ENCODE peak calls at places on chromosomes 5 and 9, in ten cellular contexts. J, Y, M, T, K, F, H, Q, L and C are unnamed samples.

GRCh38 chr9:135574331-135574730 is 12.8 kb downstream of the PAEP start:
- DNase-seq in J (no peak), Y (no peak), M (no peak), T (no peak), K (no peak), F (no peak), H (no peak), Q (no peak), L (no peak), C (no peak)

GRCh38 chr5:133122711-133123110 is 70.9 kb downstream of the HSPA4 start:
- DNase-seq in J (no peak), Y (no peak), M (no peak), T (no peak), K (no peak), F (no peak), H (no peak), Q (no peak), L (no peak), C (no peak)

GRCh38 chr5:39440964-39441363 is 16.2 kb upstream of the DAB2 start:
- DNase-seq in J (no peak), Y (no peak), M (no peak), T (no peak), K (no peak), F (no peak), H (no peak), Q (peak), L (no peak), C (no peak)

GRCh38 chr9:101484046-101484445 is 48.5 kb upstream of the ALDOB start:
- DNase-seq in J (no peak), Y (no peak), M (no peak), T (no peak), K (no peak), F (no peak), H (no peak), Q (no peak), L (no peak), C (no peak)

GRCh38 chr5:42876375-42876844 is 64.7 kb upstream of the SELENOP start:
- DNase-seq in J (no peak), Y (no peak), M (no peak), T (no peak), K (no peak), F (no peak), H (no peak), Q (peak), L (no peak), C (no peak)

GRCh38 chr9:96047741-96048115 is 172.2 kb downstream of the ERCC6L2 start:
- DNase-seq in J (no peak), Y (no peak), M (no peak), T (no peak), K (no peak), F (no peak), H (no peak), Q (no peak), L (no peak), C (no peak)

GRCh38 chr9:33468215-33468730 is 5.5 kb downstream of the NOL6 start:
- DNase-seq in J (no peak), Y (no peak), M (no peak), T (no peak), K (no peak), F (no peak), H (no peak), Q (no peak), L (no peak), C (no peak)

GRCh38 chr5:148482697-148483462 is 99.1 kb downstream of the FBXO38 start:
- DNase-seq in J (peak), Y (peak), M (no peak), T (peak), K (peak), F (peak), H (no peak), Q (peak), L (no peak), C (no peak)

GRCh38 chr9:38342532-38342931 is 50.0 kb upstream of the ALDH1B1 start:
- DNase-seq in J (no peak), Y (no peak), M (no peak), T (no peak), K (no peak), F (no peak), H (no peak), Q (no peak), L (no peak), C (no peak)

GRCh38 chr5:122078116-122078865 is at the start of gene LOX:
- DNase-seq in J (no peak), Y (no peak), M (no peak), T (peak), K (no peak), F (no peak), H (peak), Q (peak), L (no peak), C (peak)